ENCODE peak calls at places on chromosomes 1 and 21, in seven cellular contexts. One of them, this sample, is unnamed.

GRCh38 chr1:152869808-152870419 is 8.2 kb upstream of the SMCP start:
- DNase-seq in fibroblast of pulmonary artery: peak; percentile 73
- DNase-seq in activated CD8-positive, alpha-beta T cell treated with anti-CD3 and anti-CD28 coated beads for 36 hours: peak; percentile 77
- DNase-seq in GM23338: peak; percentile 88
- DNase-seq in left ventricle myocardium inferior: no peak
- DNase-seq in MCF 10A: peak; percentile 91
- DNase-seq in HepG2: peak; percentile 60
- DNase-seq in this sample: peak; percentile 78

GRCh38 chr1:40794915-40795715 is 11.5 kb downstream of the KCNQ4 start:
- DNase-seq in fibroblast of pulmonary artery: no peak
- DNase-seq in activated CD8-positive, alpha-beta T cell treated with anti-CD3 and anti-CD28 coated beads for 36 hours: peak; percentile 70
- DNase-seq in GM23338: no peak
- DNase-seq in left ventricle myocardium inferior: no peak
- DNase-seq in MCF 10A: no peak
- DNase-seq in HepG2: no peak
- DNase-seq in this sample: no peak

GRCh38 chr21:44601596-44602473 is 1.4 kb downstream of the KRTAP10-7 start:
- DNase-seq in fibroblast of pulmonary artery: no peak
- DNase-seq in activated CD8-positive, alpha-beta T cell treated with anti-CD3 and anti-CD28 coated beads for 36 hours: no peak
- DNase-seq in GM23338: no peak
- DNase-seq in left ventricle myocardium inferior: no peak
- DNase-seq in MCF 10A: no peak
- DNase-seq in HepG2: no peak
- DNase-seq in this sample: no peak

GRCh38 chr1:165352442-165353293 is 3.8 kb downstream of the LMX1A start:
- DNase-seq in fibroblast of pulmonary artery: no peak
- DNase-seq in activated CD8-positive, alpha-beta T cell treated with anti-CD3 and anti-CD28 coated beads for 36 hours: no peak
- DNase-seq in GM23338: peak; percentile 65
- DNase-seq in left ventricle myocardium inferior: no peak
- DNase-seq in MCF 10A: no peak
- DNase-seq in HepG2: no peak
- DNase-seq in this sample: no peak

GRCh38 chr1:109815809-109816791 is 52.4 kb upstream of the EPS8L3 start:
- DNase-seq in fibroblast of pulmonary artery: no peak
- DNase-seq in activated CD8-positive, alpha-beta T cell treated with anti-CD3 and anti-CD28 coated beads for 36 hours: no peak
- DNase-seq in GM23338: no peak
- DNase-seq in left ventricle myocardium inferior: no peak
- DNase-seq in MCF 10A: no peak
- DNase-seq in HepG2: no peak
- DNase-seq in this sample: peak; percentile 78

GRCh38 chr1:107949467-107950253 is 15.3 kb downstream of the VAV3 start:
- DNase-seq in fibroblast of pulmonary artery: no peak
- DNase-seq in activated CD8-positive, alpha-beta T cell treated with anti-CD3 and anti-CD28 coated beads for 36 hours: peak; percentile 24
- DNase-seq in GM23338: no peak
- DNase-seq in left ventricle myocardium inferior: no peak
- DNase-seq in MCF 10A: no peak
- DNase-seq in HepG2: no peak
- DNase-seq in this sample: peak; percentile 22

GRCh38 chr1:160342520-160342919 is 530 bp downstream of the COPA start:
- DNase-seq in fibroblast of pulmonary artery: peak; percentile 23
- DNase-seq in activated CD8-positive, alpha-beta T cell treated with anti-CD3 and anti-CD28 coated beads for 36 hours: peak; percentile 15
- DNase-seq in GM23338: no peak
- DNase-seq in left ventricle myocardium inferior: no peak
- DNase-seq in MCF 10A: no peak
- DNase-seq in HepG2: no peak
- DNase-seq in this sample: no peak

GRCh38 chr1:17351598-17352324 is 20.2 kb upstream of the PADI6 start:
- DNase-seq in fibroblast of pulmonary artery: no peak
- DNase-seq in activated CD8-positive, alpha-beta T cell treated with anti-CD3 and anti-CD28 coated beads for 36 hours: no peak
- DNase-seq in GM23338: no peak
- DNase-seq in left ventricle myocardium inferior: no peak
- DNase-seq in MCF 10A: no peak
- DNase-seq in HepG2: no peak
- DNase-seq in this sample: no peak

GRCh38 chr21:20739421-20739820 is 258.8 kb upstream of the NCAM2 start:
- DNase-seq in fibroblast of pulmonary artery: no peak
- DNase-seq in activated CD8-positive, alpha-beta T cell treated with anti-CD3 and anti-CD28 coated beads for 36 hours: peak; percentile 2
- DNase-seq in GM23338: peak; percentile 72
- DNase-seq in left ventricle myocardium inferior: no peak
- DNase-seq in MCF 10A: peak; percentile 13
- DNase-seq in HepG2: no peak
- DNase-seq in this sample: no peak

GRCh38 chr21:28439852-28440251 is 552.8 kb downstream of the LTN1 start:
- DNase-seq in fibroblast of pulmonary artery: no peak
- DNase-seq in activated CD8-positive, alpha-beta T cell treated with anti-CD3 and anti-CD28 coated beads for 36 hours: no peak
- DNase-seq in GM23338: no peak
- DNase-seq in left ventricle myocardium inferior: no peak
- DNase-seq in MCF 10A: no peak
- DNase-seq in HepG2: no peak
- DNase-seq in this sample: no peak

GRCh38 chr1:91402023-91402422 is 2.6 kb downstream of the HFM1 start:
- DNase-seq in fibroblast of pulmonary artery: peak; percentile 44
- DNase-seq in activated CD8-positive, alpha-beta T cell treated with anti-CD3 and anti-CD28 coated beads for 36 hours: no peak
- DNase-seq in GM23338: peak; percentile 13
- DNase-seq in left ventricle myocardium inferior: no peak
- DNase-seq in MCF 10A: peak; percentile 39
- DNase-seq in HepG2: peak; percentile 3
- DNase-seq in this sample: peak; percentile 36

GRCh38 chr1:206005234-206005633 is 2.0 kb upstream of the RAB7B start:
- DNase-seq in fibroblast of pulmonary artery: no peak
- DNase-seq in activated CD8-positive, alpha-beta T cell treated with anti-CD3 and anti-CD28 coated beads for 36 hours: no peak
- DNase-seq in GM23338: no peak
- DNase-seq in left ventricle myocardium inferior: no peak
- DNase-seq in MCF 10A: no peak
- DNase-seq in HepG2: no peak
- DNase-seq in this sample: no peak

DNA sequence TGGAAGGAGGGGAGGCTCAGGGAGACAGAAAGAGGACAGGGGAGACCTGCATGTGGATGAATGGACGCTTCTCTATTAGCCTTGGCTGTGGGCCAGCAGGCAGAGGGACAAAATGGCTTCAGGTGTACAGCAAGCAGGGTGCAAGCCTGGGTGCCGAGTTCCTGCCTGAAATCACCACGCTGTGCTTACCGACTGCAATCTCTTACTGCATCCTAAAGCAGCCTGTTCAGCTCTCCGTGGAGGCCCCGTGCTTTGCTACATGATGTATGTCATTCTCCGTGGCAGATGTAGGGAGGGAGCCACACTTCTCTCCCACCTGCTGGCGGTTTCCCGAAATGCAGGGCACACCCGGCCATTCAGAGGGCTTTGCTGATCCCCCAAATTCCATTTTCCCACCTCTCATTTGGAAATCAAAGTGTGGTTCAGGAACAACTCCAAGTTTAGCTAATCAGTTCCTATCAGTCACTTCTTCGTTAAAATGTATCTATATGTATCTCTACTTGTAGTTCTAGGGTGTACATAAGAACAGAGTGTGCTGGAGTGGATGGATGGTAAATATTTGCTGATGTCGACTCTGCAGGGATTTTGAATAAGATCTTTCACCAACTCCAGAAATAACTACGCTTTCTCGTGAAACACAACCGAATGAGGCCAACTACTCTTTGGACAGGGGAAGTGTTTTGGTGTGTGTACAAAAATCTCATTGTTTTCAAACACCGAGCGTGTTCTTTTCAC is 122.3 kb upstream of the BACE2 start:
- DNase-seq in fibroblast of pulmonary artery: no peak
- DNase-seq in activated CD8-positive, alpha-beta T cell treated with anti-CD3 and anti-CD28 coated beads for 36 hours: peak; percentile 9
- DNase-seq in GM23338: peak; percentile 50
- DNase-seq in left ventricle myocardium inferior: no peak
- DNase-seq in MCF 10A: peak; percentile 12
- DNase-seq in HepG2: peak; percentile 5
- DNase-seq in this sample: no peak
- TF ChIP-seq CTCF in fibroblast of pulmonary artery: no peak
- TF ChIP-seq CTCF in activated CD8-positive, alpha-beta T cell treated with anti-CD3 and anti-CD28 coated beads for 36 hours: peak; percentile 21
- TF ChIP-seq CTCF in GM23338: peak; percentile 47
- TF ChIP-seq CTCF in left ventricle myocardium inferior: peak; percentile 54
- TF ChIP-seq CTCF in MCF 10A: peak; percentile 21
- TF ChIP-seq CTCF in HepG2: peak; percentile 41
- TF ChIP-seq CTCF in this sample: no peak

DNA sequence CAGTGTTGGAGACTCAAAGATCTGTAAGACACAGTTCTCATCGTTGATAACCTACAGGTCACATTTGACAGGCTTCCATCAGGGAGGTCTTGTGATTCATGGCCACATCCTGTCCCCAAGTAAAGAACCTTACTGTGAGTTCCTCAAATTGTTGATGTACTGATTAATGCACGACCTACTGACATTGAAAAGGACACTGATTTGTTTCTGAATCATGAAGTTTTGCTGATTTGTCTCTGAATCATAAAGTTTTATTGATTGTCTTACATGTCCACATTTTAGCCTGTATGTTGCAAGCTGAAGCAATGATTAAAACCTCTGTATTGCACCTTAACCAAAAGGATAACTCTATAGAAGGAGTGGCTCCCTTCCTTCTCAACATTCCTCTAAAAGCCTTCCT is 476.3 kb upstream of the RUNX1 start:
- DNase-seq in fibroblast of pulmonary artery: no peak
- DNase-seq in activated CD8-positive, alpha-beta T cell treated with anti-CD3 and anti-CD28 coated beads for 36 hours: peak; percentile 58
- DNase-seq in GM23338: no peak
- DNase-seq in left ventricle myocardium inferior: no peak
- DNase-seq in MCF 10A: no peak
- DNase-seq in HepG2: no peak
- DNase-seq in this sample: no peak
- TF ChIP-seq CTCF in fibroblast of pulmonary artery: no peak
- TF ChIP-seq CTCF in activated CD8-positive, alpha-beta T cell treated with anti-CD3 and anti-CD28 coated beads for 36 hours: no peak
- TF ChIP-seq CTCF in GM23338: no peak
- TF ChIP-seq CTCF in left ventricle myocardium inferior: no peak
- TF ChIP-seq CTCF in MCF 10A: no peak
- TF ChIP-seq CTCF in HepG2: no peak
- TF ChIP-seq CTCF in this sample: no peak

GRCh38 chr1:212867192-212867591 is 9.1 kb downstream of the FLVCR1 start:
- DNase-seq in fibroblast of pulmonary artery: no peak
- DNase-seq in activated CD8-positive, alpha-beta T cell treated with anti-CD3 and anti-CD28 coated beads for 36 hours: no peak
- DNase-seq in GM23338: no peak
- DNase-seq in left ventricle myocardium inferior: no peak
- DNase-seq in MCF 10A: no peak
- DNase-seq in HepG2: no peak
- DNase-seq in this sample: no peak
- TF ChIP-seq CTCF in fibroblast of pulmonary artery: no peak
- TF ChIP-seq CTCF in activated CD8-positive, alpha-beta T cell treated with anti-CD3 and anti-CD28 coated beads for 36 hours: no peak
- TF ChIP-seq CTCF in GM23338: no peak
- TF ChIP-seq CTCF in left ventricle myocardium inferior: no peak
- TF ChIP-seq CTCF in MCF 10A: no peak
- TF ChIP-seq CTCF in HepG2: no peak
- TF ChIP-seq CTCF in this sample: no peak

GRCh38 chr21:37619464-37619974 is 252.9 kb downstream of the DYRK1A start:
- DNase-seq in fibroblast of pulmonary artery: no peak
- DNase-seq in activated CD8-positive, alpha-beta T cell treated with anti-CD3 and anti-CD28 coated beads for 36 hours: no peak
- DNase-seq in GM23338: no peak
- DNase-seq in left ventricle myocardium inferior: no peak
- DNase-seq in MCF 10A: peak; percentile 84
- DNase-seq in HepG2: no peak
- DNase-seq in this sample: no peak
- TF ChIP-seq CTCF in fibroblast of pulmonary artery: no peak
- TF ChIP-seq CTCF in activated CD8-positive, alpha-beta T cell treated with anti-CD3 and anti-CD28 coated beads for 36 hours: no peak
- TF ChIP-seq CTCF in GM23338: no peak
- TF ChIP-seq CTCF in left ventricle myocardium inferior: no peak
- TF ChIP-seq CTCF in MCF 10A: peak; percentile 13
- TF ChIP-seq CTCF in HepG2: no peak
- TF ChIP-seq CTCF in this sample: no peak

GRCh38 chr1:176789571-176790090 is 326.7 kb downstream of the PAPPA2 start:
- DNase-seq in fibroblast of pulmonary artery: no peak
- DNase-seq in activated CD8-positive, alpha-beta T cell treated with anti-CD3 and anti-CD28 coated beads for 36 hours: no peak
- DNase-seq in GM23338: no peak
- DNase-seq in left ventricle myocardium inferior: no peak
- DNase-seq in MCF 10A: peak; percentile 11
- DNase-seq in HepG2: no peak
- DNase-seq in this sample: no peak
- TF ChIP-seq CTCF in fibroblast of pulmonary artery: no peak
- TF ChIP-seq CTCF in activated CD8-positive, alpha-beta T cell treated with anti-CD3 and anti-CD28 coated beads for 36 hours: no peak
- TF ChIP-seq CTCF in GM23338: no peak
- TF ChIP-seq CTCF in left ventricle myocardium inferior: no peak
- TF ChIP-seq CTCF in MCF 10A: no peak
- TF ChIP-seq CTCF in HepG2: no peak
- TF ChIP-seq CTCF in this sample: no peak

GRCh38 chr1:6298530-6298929 is 37.6 kb upstream of the GPR153 start:
- DNase-seq in fibroblast of pulmonary artery: no peak
- DNase-seq in activated CD8-positive, alpha-beta T cell treated with anti-CD3 and anti-CD28 coated beads for 36 hours: no peak
- DNase-seq in GM23338: peak; percentile 31
- DNase-seq in left ventricle myocardium inferior: no peak
- DNase-seq in MCF 10A: no peak
- DNase-seq in HepG2: no peak
- DNase-seq in this sample: no peak
- TF ChIP-seq CTCF in fibroblast of pulmonary artery: no peak
- TF ChIP-seq CTCF in activated CD8-positive, alpha-beta T cell treated with anti-CD3 and anti-CD28 coated beads for 36 hours: no peak
- TF ChIP-seq CTCF in GM23338: no peak
- TF ChIP-seq CTCF in left ventricle myocardium inferior: no peak
- TF ChIP-seq CTCF in MCF 10A: no peak
- TF ChIP-seq CTCF in HepG2: no peak
- TF ChIP-seq CTCF in this sample: no peak

DNA sequence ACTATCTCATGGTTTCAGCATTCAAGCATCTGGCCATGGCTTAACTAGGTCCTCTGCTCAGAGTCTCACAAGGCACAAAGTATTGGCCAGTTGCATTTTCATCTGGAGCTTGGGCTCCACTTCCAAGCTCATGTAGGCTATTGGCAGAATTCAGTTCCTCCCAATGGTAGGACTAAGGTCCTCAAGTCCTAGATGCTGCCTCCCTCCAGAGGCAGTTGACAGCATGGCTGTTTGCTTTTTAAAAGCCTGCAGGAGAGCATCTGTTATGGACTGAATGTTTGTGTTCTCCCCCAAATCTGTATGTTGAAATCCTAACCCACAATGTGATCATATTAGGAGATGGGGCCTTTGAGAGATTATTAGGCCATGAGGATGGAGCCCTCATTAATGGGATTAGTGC is 38.0 kb upstream of the HLX start:
- DNase-seq in fibroblast of pulmonary artery: no peak
- DNase-seq in activated CD8-positive, alpha-beta T cell treated with anti-CD3 and anti-CD28 coated beads for 36 hours: no peak
- DNase-seq in GM23338: peak; percentile 44
- DNase-seq in left ventricle myocardium inferior: no peak
- DNase-seq in MCF 10A: no peak
- DNase-seq in HepG2: no peak
- DNase-seq in this sample: no peak
- TF ChIP-seq CTCF in fibroblast of pulmonary artery: no peak
- TF ChIP-seq CTCF in activated CD8-positive, alpha-beta T cell treated with anti-CD3 and anti-CD28 coated beads for 36 hours: no peak
- TF ChIP-seq CTCF in GM23338: peak; percentile 24
- TF ChIP-seq CTCF in left ventricle myocardium inferior: peak; percentile 30
- TF ChIP-seq CTCF in MCF 10A: peak; percentile 10
- TF ChIP-seq CTCF in HepG2: peak; percentile 5
- TF ChIP-seq CTCF in this sample: no peak

GRCh38 chr1:202161151-202162048 is 998 bp upstream of the PTPN7 start:
- DNase-seq in fibroblast of pulmonary artery: no peak
- DNase-seq in activated CD8-positive, alpha-beta T cell treated with anti-CD3 and anti-CD28 coated beads for 36 hours: peak; percentile 53
- DNase-seq in GM23338: no peak
- DNase-seq in left ventricle myocardium inferior: no peak
- DNase-seq in MCF 10A: no peak
- DNase-seq in HepG2: no peak
- DNase-seq in this sample: no peak

GRCh38 chr1:202162049-202162417 is 1.6 kb upstream of the PTPN7 start:
- DNase-seq in fibroblast of pulmonary artery: no peak
- DNase-seq in activated CD8-positive, alpha-beta T cell treated with anti-CD3 and anti-CD28 coated beads for 36 hours: peak; percentile 87
- DNase-seq in GM23338: no peak
- DNase-seq in left ventricle myocardium inferior: no peak
- DNase-seq in MCF 10A: no peak
- DNase-seq in HepG2: no peak
- DNase-seq in this sample: peak; percentile 56

GRCh38 chr1:202159534-202160371 is 649 bp downstream of the PTPN7 start:
- DNase-seq in fibroblast of pulmonary artery: no peak
- DNase-seq in activated CD8-positive, alpha-beta T cell treated with anti-CD3 and anti-CD28 coated beads for 36 hours: peak; percentile 90
- DNase-seq in GM23338: no peak
- DNase-seq in left ventricle myocardium inferior: no peak
- DNase-seq in MCF 10A: no peak
- DNase-seq in HepG2: no peak
- DNase-seq in this sample: peak; percentile 66

GRCh38 chr1:202158810-202159533 is 1.4 kb downstream of the PTPN7 start:
- DNase-seq in fibroblast of pulmonary artery: no peak
- DNase-seq in activated CD8-positive, alpha-beta T cell treated with anti-CD3 and anti-CD28 coated beads for 36 hours: peak; percentile 71
- DNase-seq in GM23338: peak; percentile 47
- DNase-seq in left ventricle myocardium inferior: no peak
- DNase-seq in MCF 10A: no peak
- DNase-seq in HepG2: no peak
- DNase-seq in this sample: peak; percentile 51

GRCh38 chr1:202160377-202160940 is at the start of gene PTPN7:
- DNase-seq in fibroblast of pulmonary artery: no peak
- DNase-seq in activated CD8-positive, alpha-beta T cell treated with anti-CD3 and anti-CD28 coated beads for 36 hours: peak; percentile 96
- DNase-seq in GM23338: no peak
- DNase-seq in left ventricle myocardium inferior: no peak
- DNase-seq in MCF 10A: no peak
- DNase-seq in HepG2: no peak
- DNase-seq in this sample: peak; percentile 68
- TF ChIP-seq CTCF in fibroblast of pulmonary artery: no peak
- TF ChIP-seq CTCF in activated CD8-positive, alpha-beta T cell treated with anti-CD3 and anti-CD28 coated beads for 36 hours: peak; percentile 85
- TF ChIP-seq CTCF in GM23338: no peak
- TF ChIP-seq CTCF in left ventricle myocardium inferior: no peak
- TF ChIP-seq CTCF in MCF 10A: peak; percentile 11
- TF ChIP-seq CTCF in HepG2: no peak
- TF ChIP-seq CTCF in this sample: peak; percentile 55